ENCODE peak calls at places on chromosomes 7 and 10, in four cellular contexts. One of them, this sample, is unnamed.

GRCh38 chr7:139494835-139495568 is 11.5 kb upstream of the KLRG2 start:
- DNase-seq in K562: no peak
- DNase-seq in A549: no peak
- DNase-seq in H1: no peak
- DNase-seq in this sample: no peak

GRCh38 chr7:4850262-4850795 is 11.5 kb downstream of the PAPOLB start:
- DNase-seq in K562: no peak
- DNase-seq in A549: no peak
- DNase-seq in H1: no peak
- DNase-seq in this sample: no peak

GRCh38 chr7:4265056-4265455 is 417.0 kb upstream of the FOXK1 start:
- DNase-seq in K562: no peak
- DNase-seq in A549: no peak
- DNase-seq in H1: no peak
- DNase-seq in this sample: no peak

GRCh38 chr7:90910136-90910535 is 314.0 kb downstream of the CDK14 start:
- DNase-seq in K562: no peak
- DNase-seq in A549: no peak
- DNase-seq in H1: no peak
- DNase-seq in this sample: no peak

GRCh38 chr10:50464004-50464409 is 159.7 kb downstream of the SGMS1 start:
- DNase-seq in K562: no peak
- DNase-seq in A549: no peak
- DNase-seq in H1: no peak
- DNase-seq in this sample: no peak

GRCh38 chr7:115013887-115014286 is 92.0 kb downstream of the MDFIC start:
- DNase-seq in K562: no peak
- DNase-seq in A549: no peak
- DNase-seq in H1: no peak
- DNase-seq in this sample: no peak

GRCh38 chr10:119153661-119154060 is 11.9 kb downstream of the SFXN4 start:
- DNase-seq in K562: no peak
- DNase-seq in A549: no peak
- DNase-seq in H1: no peak
- DNase-seq in this sample: no peak

GRCh38 chr7:44791278-44792219 is 4.9 kb upstream of the PPIA start:
- DNase-seq in K562: no peak
- DNase-seq in A549: no peak
- DNase-seq in H1: no peak
- DNase-seq in this sample: peak

GRCh38 chr10:64760371-64760770 is 1239.2 kb downstream of the REEP3 start:
- DNase-seq in K562: no peak
- DNase-seq in A549: no peak
- DNase-seq in H1: no peak
- DNase-seq in this sample: no peak

GRCh38 chr7:151129141-151129835 is 38.2 kb downstream of the GBX1 start:
- DNase-seq in K562: no peak
- DNase-seq in A549: no peak
- DNase-seq in H1: no peak
- DNase-seq in this sample: no peak

GRCh38 chr7:7452652-7453051 is 83.0 kb downstream of the COL28A1 start:
- DNase-seq in K562: no peak
- DNase-seq in A549: no peak
- DNase-seq in H1: no peak
- DNase-seq in this sample: no peak

GRCh38 chr7:30309302-30309701 is 24.9 kb downstream of the ZNRF2 start:
- DNase-seq in K562: no peak
- DNase-seq in A549: no peak
- DNase-seq in H1: no peak
- DNase-seq in this sample: no peak

GRCh38 chr7:80335473-80336232 is 176.2 kb downstream of the GNAT3 start:
- DNase-seq in K562: no peak
- DNase-seq in A549: no peak
- DNase-seq in H1: no peak
- DNase-seq in this sample: no peak

GRCh38 chr7:15199482-15199881 is 296.9 kb upstream of the DGKB start:
- DNase-seq in K562: no peak
- DNase-seq in A549: peak
- DNase-seq in H1: no peak
- DNase-seq in this sample: no peak

DNA sequence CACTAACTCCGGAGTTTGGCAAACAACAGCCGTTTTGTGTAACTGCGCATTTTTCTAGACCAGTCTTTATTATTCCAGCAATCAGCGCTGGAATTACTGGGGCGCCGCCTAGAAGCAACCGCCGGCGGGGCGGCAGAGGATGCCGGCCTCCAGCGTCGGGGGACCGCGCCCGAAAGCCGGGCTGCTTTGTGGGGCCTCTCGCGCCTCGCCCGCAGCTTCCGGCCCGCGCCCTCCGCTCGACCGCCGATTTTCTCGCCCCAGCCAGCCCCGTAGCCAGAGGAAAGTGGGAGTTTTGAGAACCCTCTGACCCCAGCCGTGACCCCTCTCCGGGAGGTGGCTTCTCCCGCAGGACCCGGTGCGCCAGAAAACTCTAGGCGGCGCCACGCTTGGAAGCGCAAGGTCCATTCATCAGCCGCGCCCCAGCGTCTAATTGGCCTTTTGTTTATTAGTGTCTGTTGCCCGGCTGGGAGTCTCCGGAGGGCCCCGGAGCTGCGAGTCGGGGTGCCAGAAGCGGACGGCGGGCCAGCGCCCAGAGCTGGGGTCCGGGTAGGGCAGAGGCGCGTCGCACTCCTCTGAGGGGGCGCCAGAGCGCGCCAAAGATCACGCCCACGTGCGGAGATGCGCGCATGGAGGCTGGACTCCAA is 10.7 kb downstream of the EMX2 start:
- DNase-seq in K562: no peak
- DNase-seq in A549: no peak
- DNase-seq in H1: no peak
- DNase-seq in this sample: no peak
- H3K4me3 ChIP-seq in K562: no peak
- H3K4me3 ChIP-seq in A549: no peak
- H3K4me3 ChIP-seq in H1: peak
- H3K4me3 ChIP-seq in this sample: no peak

DNA sequence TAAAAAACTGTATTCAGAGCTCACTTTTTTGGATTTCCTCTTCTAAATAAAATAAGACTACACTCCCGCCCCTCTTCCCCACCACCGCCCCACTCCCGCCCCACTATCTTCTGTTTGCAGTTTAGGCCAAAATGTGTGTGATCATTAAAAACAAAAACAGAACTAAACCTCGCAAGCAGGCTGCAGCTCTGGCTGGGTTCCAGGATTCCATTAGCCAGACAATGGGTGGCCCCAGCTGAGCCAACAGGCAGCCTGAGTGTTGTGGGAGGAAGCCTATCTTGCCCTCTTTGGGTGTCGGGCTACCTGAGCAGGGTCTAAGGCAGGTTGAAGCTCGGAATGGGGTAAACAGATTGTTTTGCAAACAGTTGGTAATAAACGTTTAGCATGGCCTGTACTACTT is 41.7 kb downstream of the ARL4A start:
- DNase-seq in K562: peak
- DNase-seq in A549: no peak
- DNase-seq in H1: peak
- DNase-seq in this sample: peak
- TF ChIP-seq PHF8 in K562: no peak
- TF ChIP-seq PHF8 in A549: no peak
- TF ChIP-seq PHF8 in H1: no peak
- TF ChIP-seq PHF8 in this sample: no peak

GRCh38 chr7:42315096-42315495 is 78.1 kb upstream of the GLI3 start:
- DNase-seq in K562: no peak
- DNase-seq in A549: no peak
- DNase-seq in H1: no peak
- DNase-seq in this sample: no peak
- H3K4me3 ChIP-seq in K562: no peak
- H3K4me3 ChIP-seq in A549: no peak
- H3K4me3 ChIP-seq in H1: no peak
- H3K4me3 ChIP-seq in this sample: no peak

GRCh38 chr10:44180321-44181154 is 204.4 kb downstream of the CXCL12 start:
- DNase-seq in K562: no peak
- DNase-seq in A549: no peak
- DNase-seq in H1: no peak
- DNase-seq in this sample: no peak
- TF ChIP-seq PHF8 in K562: no peak
- TF ChIP-seq PHF8 in A549: no peak
- TF ChIP-seq PHF8 in H1: no peak
- TF ChIP-seq PHF8 in this sample: no peak

GRCh38 chr7:77222819-77223218 is 23.2 kb upstream of the FGL2 start:
- DNase-seq in K562: no peak
- DNase-seq in A549: no peak
- DNase-seq in H1: no peak
- DNase-seq in this sample: no peak
- H3K4me3 ChIP-seq in K562: no peak
- H3K4me3 ChIP-seq in A549: no peak
- H3K4me3 ChIP-seq in H1: no peak
- H3K4me3 ChIP-seq in this sample: no peak

This sample was measured in HepG2.